ENCODE peak calls at places on chromosomes 4 and X, in five cellular contexts. G, R, M, U and Y are unnamed samples.
A peak's percentile ranks its signal among the peaks of the same experiment; 100 is the strongest.

GRCh38 chrX:5113128-5113527 is 1115.5 kb downstream of the NLGN4X start:
- DNase-seq in G (no peak), R (no peak), M (no peak), U (no peak), Y (no peak)

GRCh38 chrX:18970465-18970864 is 13.4 kb downstream of the PHKA2 start:
- DNase-seq in G (no peak), R (no peak), M (no peak), U (no peak), Y (no peak)

GRCh38 chr4:15100380-15100779 is 98.1 kb downstream of the CPEB2 start:
- DNase-seq in G (no peak), R (no peak), M (no peak), U (no peak), Y (no peak)

GRCh38 chr4:2823301-2823670 is 20.4 kb upstream of the ADD1 start:
- DNase-seq in G (no peak), R (no peak), M (peak; percentile 10), U (no peak), Y (no peak)

GRCh38 chr4:185710487-185710995 is 101.5 kb downstream of the SORBS2 start:
- DNase-seq in G (no peak), R (no peak), M (no peak), U (no peak), Y (no peak)

GRCh38 chr4:7398104-7398423 is 36.7 kb downstream of the PSAPL1 start:
- DNase-seq in G (peak; percentile 26), R (no peak), M (no peak), U (no peak), Y (no peak)

GRCh38 chr4:97942137-97942536 is 201.1 kb downstream of the STPG2 start:
- DNase-seq in G (no peak), R (no peak), M (no peak), U (no peak), Y (no peak)

GRCh38 chr4:153573881-153574807 is 108.0 kb downstream of the TMEM131L start:
- DNase-seq in G (peak; percentile 72), R (peak; percentile 49), M (peak; percentile 37), U (peak; percentile 46), Y (peak; percentile 75)

GRCh38 chrX:104098151-104098808 is 14.0 kb upstream of the ZCCHC18 start:
- DNase-seq in G (peak; percentile 22), R (peak; percentile 20), M (no peak), U (peak; percentile 12), Y (peak; percentile 78)

GRCh38 chr4:158016511-158016910 is 156.3 kb downstream of the GASK1B start:
- DNase-seq in G (no peak), R (no peak), M (no peak), U (no peak), Y (no peak)

GRCh38 chr4:99811850-99812249 is 4.8 kb upstream of the DAPP1 start:
- DNase-seq in G (no peak), R (peak; percentile 15), M (no peak), U (peak; percentile 32), Y (peak; percentile 5)

GRCh38 chrX:32024072-32024471 is 952.2 kb upstream of the FTHL17 start:
- DNase-seq in G (no peak), R (no peak), M (no peak), U (no peak), Y (no peak)

GRCh38 chr4:47221721-47222120 is 190.4 kb downstream of the GABRB1 start:
- DNase-seq in G (no peak), R (no peak), M (no peak), U (no peak), Y (no peak)

GRCh38 chr4:6613676-6614651 is 26.5 kb upstream of the MRFAP1 start:
- DNase-seq in G (no peak), R (no peak), M (no peak), U (no peak), Y (no peak)

GRCh38 chr4:7842384-7843279 is 97.0 kb downstream of the AFAP1 start:
- DNase-seq in G (no peak), R (no peak), M (peak; percentile 66), U (no peak), Y (no peak)

GRCh38 chr4:37936889-37937498 is 23.2 kb upstream of the PTTG2 start:
- DNase-seq in G (no peak), R (no peak), M (peak; percentile 56), U (no peak), Y (peak; percentile 8)

GRCh38 chr4:184645904-184646610 is 3.2 kb downstream of the CASP3 start:
- DNase-seq in G (peak; percentile 48), R (no peak), M (no peak), U (no peak), Y (peak; percentile 41)

GRCh38 chr4:183330841-183331240 is 8.6 kb upstream of the CLDN24 start:
- DNase-seq in G (no peak), R (no peak), M (no peak), U (no peak), Y (no peak)

GRCh38 chr4:184168406-184169019 is 49.2 kb downstream of the ENPP6 start:
- DNase-seq in G (peak; percentile 78), R (peak; percentile 4), M (peak; percentile 71), U (peak; percentile 53), Y (peak; percentile 84)

GRCh38 chr4:156615066-156615514 is 356.5 kb downstream of the PDGFC start:
- DNase-seq in G (no peak), R (no peak), M (no peak), U (no peak), Y (no peak)

GRCh38 chr4:76677571-76678326 is 220.2 kb downstream of the SOWAHB start:
- DNase-seq in G (no peak), R (no peak), M (no peak), U (no peak), Y (no peak)

GRCh38 chr4:61992351-61992750 is 792.2 kb downstream of the ADGRL3 start:
- DNase-seq in G (no peak), R (no peak), M (no peak), U (no peak), Y (no peak)

GRCh38 chr4:37715889-37716402 is 29.8 kb upstream of the RELL1 start:
- DNase-seq in G (no peak), R (no peak), M (no peak), U (peak; percentile 41), Y (no peak)

GRCh38 chr4:110049951-110050925 is 137.6 kb downstream of the EGF start:
- DNase-seq in G (peak; percentile 47), R (peak; percentile 33), M (no peak), U (peak; percentile 34), Y (peak; percentile 77)

GRCh38 chrX:131816551-131817136 is 206.5 kb upstream of the STK26 start:
- DNase-seq in G (peak; percentile 31), R (peak; percentile 37), M (peak; percentile 51), U (peak; percentile 53), Y (peak; percentile 92)

GRCh38 chr4:175470141-175470540 is 341.9 kb downstream of the GPM6A start:
- DNase-seq in G (no peak), R (no peak), M (no peak), U (no peak), Y (no peak)

GRCh38 chr4:7332216-7333023 is 102.3 kb downstream of the PSAPL1 start:
- DNase-seq in G (no peak), R (no peak), M (peak; percentile 32), U (no peak), Y (no peak)

GRCh38 chr4:61514991-61515390 is 314.9 kb downstream of the ADGRL3 start:
- DNase-seq in G (no peak), R (no peak), M (no peak), U (no peak), Y (no peak)

GRCh38 chrX:39609941-39610340 is 487.8 kb downstream of the BCOR start:
- DNase-seq in G (no peak), R (no peak), M (no peak), U (no peak), Y (peak; percentile 4)

GRCh38 chr4:40316782-40317635 is 18.1 kb upstream of the CHRNA9 start:
- DNase-seq in G (no peak), R (peak; percentile 40), M (no peak), U (peak; percentile 71), Y (no peak)

GRCh38 chr4:140095694-140096482 is 58.1 kb downstream of the MAML3 start:
- DNase-seq in G (no peak), R (peak; percentile 39), M (peak; percentile 26), U (peak; percentile 73), Y (no peak)

GRCh38 chrX:44036336-44036735 is 63.1 kb upstream of the NDP start:
- DNase-seq in G (no peak), R (no peak), M (no peak), U (no peak), Y (no peak)

GRCh38 chr4:138053601-138054322 is 188.4 kb downstream of the SLC7A11 start:
- DNase-seq in G (no peak), R (no peak), M (no peak), U (no peak), Y (no peak)

GRCh38 chr4:6942238-6942800 is 32.7 kb downstream of the TBC1D14 start:
- DNase-seq in G (no peak), R (no peak), M (no peak), U (peak; percentile 22), Y (peak; percentile 14)

GRCh38 chrX:7889680-7890079 is 37.5 kb downstream of the PNPLA4 start:
- DNase-seq in G (no peak), R (no peak), M (no peak), U (no peak), Y (no peak)

GRCh38 chrX:68387786-68388185 is 45.5 kb downstream of the OPHN1 start:
- DNase-seq in G (no peak), R (no peak), M (no peak), U (no peak), Y (no peak)

GRCh38 chr4:2859514-2859913 is 15.9 kb downstream of the ADD1 start:
- DNase-seq in G (no peak), R (no peak), M (no peak), U (no peak), Y (no peak)

GRCh38 chr4:121648518-121648917 is 48.3 kb downstream of the ANXA5 start:
- DNase-seq in G (no peak), R (no peak), M (no peak), U (no peak), Y (no peak)

GRCh38 chr4:56466910-56467283 is 520 bp upstream of the SRP72 start:
- DNase-seq in G (no peak), R (no peak), M (no peak), U (no peak), Y (peak; percentile 61)